ENCODE peak calls at places on chromosomes 6 and 20, in seven cellular contexts. One of them, this sample, is unnamed.

GRCh38 chr20:49956689-49957443 is 20.7 kb downstream of the RNF114 start:
- DNase-seq in cardiac muscle cell: no peak
- DNase-seq in HL-60: no peak
- DNase-seq in GM20000: no peak
- DNase-seq in mammary epithelial cell: no peak
- DNase-seq in ELR: no peak
- DNase-seq in H9: no peak
- DNase-seq in this sample: no peak

GRCh38 chr6:143457563-143458359 is 7.2 kb downstream of the PEX3 start:
- DNase-seq in mammary epithelial cell: no peak
- DNase-seq in H9: no peak
- DNase-seq in ELR: peak; percentile 67
- DNase-seq in GM20000: no peak
- DNase-seq in HL-60: no peak
- DNase-seq in cardiac muscle cell: peak; percentile 10
- DNase-seq in this sample: peak; percentile 11

GRCh38 chr6:117149324-117149723 is 116.0 kb upstream of the VGLL2 start:
- DNase-seq in HL-60: no peak
- DNase-seq in H9: no peak
- DNase-seq in mammary epithelial cell: no peak
- DNase-seq in cardiac muscle cell: no peak
- DNase-seq in GM20000: no peak
- DNase-seq in ELR: no peak
- DNase-seq in this sample: no peak

GRCh38 chr20:34213213-34213612 is 28.0 kb upstream of the ASIP start:
- DNase-seq in cardiac muscle cell: no peak
- DNase-seq in HL-60: no peak
- DNase-seq in H9: no peak
- DNase-seq in ELR: no peak
- DNase-seq in mammary epithelial cell: no peak
- DNase-seq in GM20000: no peak
- DNase-seq in this sample: no peak

GRCh38 chr6:114151070-114151685 is 180.2 kb upstream of the HDAC2 start:
- DNase-seq in ELR: no peak
- DNase-seq in mammary epithelial cell: no peak
- DNase-seq in H9: no peak
- DNase-seq in HL-60: no peak
- DNase-seq in cardiac muscle cell: no peak
- DNase-seq in GM20000: no peak
- DNase-seq in this sample: no peak

GRCh38 chr6:14811760-14812428 is 434.0 kb upstream of the JARID2 start:
- DNase-seq in GM20000: no peak
- DNase-seq in mammary epithelial cell: no peak
- DNase-seq in H9: no peak
- DNase-seq in HL-60: no peak
- DNase-seq in ELR: peak; percentile 63
- DNase-seq in cardiac muscle cell: no peak
- DNase-seq in this sample: no peak

GRCh38 chr6:64437996-64438395 is 802.4 kb downstream of the PHF3 start:
- DNase-seq in GM20000: no peak
- DNase-seq in mammary epithelial cell: no peak
- DNase-seq in H9: no peak
- DNase-seq in HL-60: no peak
- DNase-seq in cardiac muscle cell: no peak
- DNase-seq in ELR: no peak
- DNase-seq in this sample: no peak

GRCh38 chr6:1436334-1437306 is 47.2 kb downstream of the FOXF2 start:
- DNase-seq in ELR: peak; percentile 80
- DNase-seq in mammary epithelial cell: peak; percentile 62
- DNase-seq in H9: peak; percentile 44
- DNase-seq in HL-60: no peak
- DNase-seq in cardiac muscle cell: peak; percentile 76
- DNase-seq in GM20000: peak; percentile 82
- DNase-seq in this sample: peak; percentile 72

GRCh38 chr6:28615955-28616747 is 90.5 kb downstream of the GPX5 start:
- DNase-seq in cardiac muscle cell: no peak
- DNase-seq in HL-60: no peak
- DNase-seq in GM20000: no peak
- DNase-seq in mammary epithelial cell: no peak
- DNase-seq in H9: peak; percentile 81
- DNase-seq in ELR: no peak
- DNase-seq in this sample: no peak

GRCh38 chr6:835476-836160 is 142.7 kb upstream of the EXOC2 start:
- DNase-seq in cardiac muscle cell: no peak
- DNase-seq in ELR: no peak
- DNase-seq in H9: no peak
- DNase-seq in GM20000: no peak
- DNase-seq in mammary epithelial cell: peak; percentile 39
- DNase-seq in HL-60: no peak
- DNase-seq in this sample: peak; percentile 49

GRCh38 chr20:40641809-40642208 is 47.2 kb downstream of the MAFB start:
- DNase-seq in H9: no peak
- DNase-seq in GM20000: no peak
- DNase-seq in mammary epithelial cell: no peak
- DNase-seq in cardiac muscle cell: no peak
- DNase-seq in HL-60: no peak
- DNase-seq in ELR: no peak
- DNase-seq in this sample: no peak

GRCh38 chr6:109451376-109451775 is 4.2 kb downstream of the MICAL1 start:
- DNase-seq in ELR: no peak
- DNase-seq in H9: no peak
- DNase-seq in cardiac muscle cell: no peak
- DNase-seq in mammary epithelial cell: no peak
- DNase-seq in HL-60: no peak
- DNase-seq in GM20000: no peak
- DNase-seq in this sample: no peak

GRCh38 chr6:1233924-1234323 is 78.0 kb upstream of the FOXQ1 start:
- DNase-seq in mammary epithelial cell: no peak
- DNase-seq in H9: no peak
- DNase-seq in cardiac muscle cell: no peak
- DNase-seq in HL-60: no peak
- DNase-seq in ELR: no peak
- DNase-seq in GM20000: no peak
- DNase-seq in this sample: no peak

GRCh38 chr6:10831609-10832008 is 6.7 kb downstream of the MAK start:
- DNase-seq in mammary epithelial cell: no peak
- DNase-seq in ELR: no peak
- DNase-seq in HL-60: no peak
- DNase-seq in GM20000: no peak
- DNase-seq in H9: no peak
- DNase-seq in cardiac muscle cell: no peak
- DNase-seq in this sample: no peak

GRCh38 chr6:169112483-169113320 is 140.9 kb downstream of the THBS2 start:
- DNase-seq in HL-60: peak; percentile 34
- DNase-seq in cardiac muscle cell: no peak
- DNase-seq in H9: peak; percentile 34
- DNase-seq in GM20000: no peak
- DNase-seq in mammary epithelial cell: no peak
- DNase-seq in ELR: no peak
- DNase-seq in this sample: no peak

GRCh38 chr20:53737404-53738038 is 143.9 kb upstream of the ZNF217 start:
- DNase-seq in ELR: peak; percentile 31
- DNase-seq in GM20000: no peak
- DNase-seq in H9: no peak
- DNase-seq in cardiac muscle cell: no peak
- DNase-seq in mammary epithelial cell: peak; percentile 5
- DNase-seq in HL-60: no peak
- DNase-seq in this sample: peak; percentile 13

GRCh38 chr20:46573788-46574581 is 23.5 kb upstream of the OCSTAMP start:
- DNase-seq in HL-60: no peak
- DNase-seq in ELR: peak; percentile 36
- DNase-seq in GM20000: no peak
- DNase-seq in cardiac muscle cell: no peak
- DNase-seq in mammary epithelial cell: no peak
- DNase-seq in H9: no peak
- DNase-seq in this sample: no peak

GRCh38 chr20:51695574-51696303 is 72.5 kb downstream of the ATP9A start:
- DNase-seq in HL-60: no peak
- DNase-seq in GM20000: no peak
- DNase-seq in mammary epithelial cell: peak; percentile 58
- DNase-seq in ELR: peak; percentile 91
- DNase-seq in cardiac muscle cell: no peak
- DNase-seq in H9: no peak
- DNase-seq in this sample: peak; percentile 85

GRCh38 chr20:34980543-34981213 is 25.0 kb downstream of the MYH7B start:
- DNase-seq in GM20000: no peak
- DNase-seq in H9: peak; percentile 68
- DNase-seq in HL-60: no peak
- DNase-seq in mammary epithelial cell: no peak
- DNase-seq in ELR: no peak
- DNase-seq in cardiac muscle cell: no peak
- DNase-seq in this sample: peak; percentile 58

GRCh38 chr6:144195671-144196070 is 45.4 kb downstream of the STX11 start:
- DNase-seq in HL-60: no peak
- DNase-seq in cardiac muscle cell: no peak
- DNase-seq in GM20000: no peak
- DNase-seq in ELR: peak; percentile 38
- DNase-seq in H9: no peak
- DNase-seq in mammary epithelial cell: peak; percentile 90
- DNase-seq in this sample: peak; percentile 57

GRCh38 chr20:38883081-38883980 is 42.9 kb upstream of the FAM83D start:
- DNase-seq in HL-60: no peak
- DNase-seq in GM20000: no peak
- DNase-seq in ELR: peak; percentile 11
- DNase-seq in H9: no peak
- DNase-seq in mammary epithelial cell: no peak
- DNase-seq in cardiac muscle cell: no peak
- DNase-seq in this sample: no peak